ENCODE peak calls at places on chromosomes 4 and X, in ten cellular contexts. N, B, H, P, K, V, A, F, S and G are unnamed samples.

GRCh38 chr4:2818351-2818939 is 25.2 kb upstream of the ADD1 start:
- DNase-seq in V (peak; percentile 47), P (no peak), B (peak; percentile 63), H (no peak), S (no peak), N (no peak), K (no peak), F (no peak), A (peak; percentile 55), G (peak; percentile 40)

GRCh38 chr4:156766846-156767245 is 204.8 kb downstream of the PDGFC start:
- DNase-seq in P (no peak), K (peak; percentile 35), F (no peak), S (no peak), H (no peak), B (no peak), A (no peak), N (no peak), V (no peak), G (no peak)

GRCh38 chrX:1582686-1583437 is 8.5 kb upstream of the AKAP17A start:
- DNase-seq in S (no peak), H (no peak), B (no peak), K (peak; percentile 52), P (no peak), V (no peak), F (no peak), A (no peak), N (peak; percentile 25), G (no peak)

GRCh38 chr4:147175460-147176025 is 229.9 kb upstream of the TTC29 start:
- DNase-seq in F (no peak), B (no peak), H (no peak), P (no peak), V (no peak), K (no peak), S (no peak), N (no peak), A (no peak), G (peak; percentile 36)

GRCh38 chr4:11471613-11472012 is 42.9 kb upstream of the HS3ST1 start:
- DNase-seq in B (no peak), F (no peak), H (no peak), V (no peak), P (peak; percentile 21), A (no peak), K (no peak), N (no peak), S (peak; percentile 65), G (no peak)

GRCh38 chr4:90127706-90128345 is 632 bp downstream of the CCSER1 start:
- DNase-seq in V (no peak), B (peak; percentile 36), F (peak; percentile 13), K (no peak), A (peak; percentile 54), H (no peak), S (no peak), P (no peak), N (no peak), G (peak; percentile 62)

GRCh38 chr4:105158837-105159236 is 12.2 kb downstream of the TET2 start:
- DNase-seq in F (no peak), S (no peak), A (no peak), V (no peak), K (no peak), H (no peak), N (no peak), B (no peak), P (no peak), G (no peak)

GRCh38 chrX:1581132-1581531 is 10.3 kb upstream of the AKAP17A start:
- DNase-seq in S (peak; percentile 70), B (peak; percentile 75), A (no peak), P (peak; percentile 49), F (peak; percentile 61), H (peak; percentile 31), K (peak; percentile 36), N (peak; percentile 35), V (peak; percentile 56), G (peak; percentile 78)

GRCh38 chrX:148500428-148501120 is at the start of gene AFF2:
- DNase-seq in K (peak; percentile 0), S (no peak), F (peak; percentile 60), N (no peak), P (peak; percentile 4), B (peak; percentile 38), V (peak; percentile 26), A (peak; percentile 50), H (no peak), G (peak; percentile 80)

GRCh38 chrX:793216-793770 is 162.7 kb downstream of the SHOX start:
- DNase-seq in K (no peak), A (no peak), H (no peak), N (no peak), S (no peak), V (peak; percentile 45), P (no peak), F (no peak), B (no peak), G (no peak)

GRCh38 chr4:8016527-8016926 is 76.9 kb upstream of the AFAP1 start:
- DNase-seq in P (no peak), B (no peak), H (no peak), N (no peak), K (no peak), V (no peak), S (no peak), F (no peak), A (no peak), G (no peak)

GRCh38 chr4:150773729-150774449 is 191.9 kb downstream of the MAB21L2 start:
- DNase-seq in A (no peak), N (no peak), P (no peak), F (no peak), V (no peak), K (no peak), B (no peak), H (no peak), S (no peak), G (no peak)

GRCh38 chr4:53161475-53162423 is 204.1 kb downstream of the SCFD2 start:
- DNase-seq in A (no peak), B (no peak), P (no peak), N (no peak), F (no peak), K (no peak), V (no peak), S (no peak), H (no peak), G (no peak)

GRCh38 chr4:83219344-83219990 is 65.1 kb downstream of the COQ2 start:
- DNase-seq in F (peak; percentile 70), A (no peak), S (no peak), V (no peak), K (no peak), B (no peak), H (no peak), N (no peak), P (no peak), G (no peak)

GRCh38 chr4:144350706-144351105 is 210.2 kb upstream of the GYPA start:
- DNase-seq in V (no peak), F (no peak), K (no peak), H (no peak), B (no peak), S (no peak), P (no peak), A (no peak), N (no peak), G (no peak)

GRCh38 chr4:138890921-138891570 is 124.5 kb upstream of the NOCT start:
- DNase-seq in N (no peak), F (no peak), K (no peak), H (no peak), A (no peak), S (no peak), P (no peak), B (no peak), V (no peak), G (no peak)

GRCh38 chr4:74375824-74376426 is 11.0 kb downstream of the EREG start:
- DNase-seq in A (no peak), S (no peak), K (no peak), F (no peak), P (no peak), H (no peak), V (no peak), N (no peak), B (no peak), G (no peak)

GRCh38 chr4:102281171-102281842 is 64.0 kb downstream of the SLC39A8 start:
- DNase-seq in H (no peak), B (no peak), A (no peak), K (no peak), P (no peak), N (no peak), F (no peak), S (no peak), V (no peak), G (no peak)

GRCh38 chrX:44462851-44463250 is 79.8 kb downstream of the FUNDC1 start:
- DNase-seq in S (peak; percentile 22), H (no peak), V (no peak), N (no peak), B (no peak), K (no peak), F (peak; percentile 23), P (peak; percentile 4), A (no peak), G (no peak)

GRCh38 chrX:127404156-127404555 is 584.6 kb downstream of the PRR32 start:
- DNase-seq in B (no peak), P (no peak), N (no peak), A (no peak), F (no peak), V (no peak), H (no peak), S (no peak), K (no peak), G (no peak)

GRCh38 chrX:19863237-19864223 is 23.9 kb downstream of the SH3KBP1 start:
- DNase-seq in V (no peak), B (no peak), H (no peak), P (no peak), S (no peak), A (no peak), N (no peak), F (no peak), K (no peak), G (no peak)

GRCh38 chrX:45191820-45192409 is 8.8 kb downstream of the DIPK2B start:
- DNase-seq in H (no peak), P (peak; percentile 11), V (no peak), A (no peak), N (no peak), S (no peak), F (no peak), K (no peak), B (no peak), G (no peak)

GRCh38 chr4:14596904-14597303 is 405.4 kb upstream of the CPEB2 start:
- DNase-seq in K (no peak), N (no peak), A (no peak), V (peak; percentile 31), P (no peak), S (no peak), B (no peak), H (no peak), F (no peak), G (peak; percentile 11)

GRCh38 chrX:71618303-71618721 is at the start of gene CXCR3:
- DNase-seq in V (no peak), S (peak; percentile 75), K (no peak), P (peak; percentile 23), N (no peak), H (no peak), A (no peak), F (no peak), B (no peak), G (no peak)

GRCh38 chr4:146916479-146917076 is 29.1 kb downstream of the TTC29 start:
- DNase-seq in K (peak; percentile 54), P (no peak), V (no peak), S (no peak), H (no peak), B (no peak), F (peak; percentile 18), N (peak; percentile 8), A (no peak), G (peak; percentile 48)

GRCh38 chr4:40778090-40778489 is 28.3 kb downstream of the NSUN7 start:
- DNase-seq in H (no peak), K (no peak), V (no peak), P (no peak), N (no peak), A (no peak), F (no peak), B (no peak), S (no peak), G (no peak)

GRCh38 chr4:8731364-8731763 is 138.8 kb downstream of the CPZ start:
- DNase-seq in A (no peak), K (no peak), F (no peak), V (peak; percentile 24), B (no peak), S (no peak), P (no peak), N (no peak), H (no peak), G (no peak)

GRCh38 chr4:175054980-175055379 is 136.8 kb downstream of the ADAM29 start:
- DNase-seq in F (no peak), N (no peak), P (no peak), B (peak; percentile 61), V (peak; percentile 82), S (no peak), A (no peak), H (no peak), K (no peak), G (peak; percentile 43)